ENCODE peak calls at places on chromosomes 4 and X, in ten cellular contexts. O, Q, T, H, R, B, Z, A, I and L are unnamed samples.

GRCh38 chr4:101753702-101754101 is 36.8 kb upstream of the BANK1 start:
- DNase-seq in O (no peak), Q (no peak), T (no peak), H (no peak), R (peak; percentile 63), B (no peak), Z (no peak), A (no peak), I (no peak), L (no peak)

GRCh38 chr4:23904639-23905061 is 14.8 kb upstream of the PPARGC1A start:
- DNase-seq in O (no peak), Q (no peak), T (no peak), H (no peak), R (no peak), B (no peak), Z (peak; percentile 48), A (no peak), I (no peak), L (no peak)

GRCh38 chr4:38730830-38731646 is 51.8 kb downstream of the TLR10 start:
- DNase-seq in O (peak; percentile 89), Q (peak; percentile 67), T (peak; percentile 92), H (peak; percentile 86), R (peak; percentile 97), B (peak; percentile 96), Z (peak; percentile 87), A (peak; percentile 56), I (peak; percentile 93), L (peak; percentile 63)

GRCh38 chr4:72701987-72702819 is 133.2 kb upstream of the ADAMTS3 start:
- DNase-seq in O (no peak), Q (no peak), T (peak; percentile 77), H (no peak), R (peak; percentile 70), B (peak; percentile 14), Z (no peak), A (peak; percentile 24), I (peak; percentile 13), L (no peak)

GRCh38 chrX:119880552-119881437 is 9.2 kb downstream of the NDUFA1 start:
- DNase-seq in O (no peak), Q (peak; percentile 68), T (peak; percentile 55), H (no peak), R (peak; percentile 67), B (peak; percentile 1), Z (no peak), A (peak; percentile 30), I (no peak), L (no peak)

GRCh38 chr4:53003959-53004358 is 141.8 kb downstream of the RASL11B start:
- DNase-seq in O (no peak), Q (no peak), T (no peak), H (no peak), R (no peak), B (no peak), Z (no peak), A (no peak), I (no peak), L (no peak)

GRCh38 chr4:37793562-37793961 is 32.9 kb upstream of the PGM2 start:
- DNase-seq in O (no peak), Q (peak; percentile 38), T (peak; percentile 13), H (no peak), R (peak; percentile 22), B (no peak), Z (no peak), A (no peak), I (no peak), L (no peak)

GRCh38 chr4:53306729-53307128 is 59.1 kb downstream of the SCFD2 start:
- DNase-seq in O (no peak), Q (no peak), T (no peak), H (no peak), R (peak; percentile 92), B (no peak), Z (no peak), A (peak; percentile 80), I (no peak), L (no peak)

GRCh38 chr4:177632481-177632880 is 190.2 kb upstream of the AGA start:
- DNase-seq in O (no peak), Q (no peak), T (no peak), H (no peak), R (no peak), B (no peak), Z (no peak), A (no peak), I (no peak), L (no peak)

GRCh38 chr4:38860788-38861424 is 4.3 kb upstream of the TLR6 start:
- DNase-seq in O (no peak), Q (peak; percentile 52), T (no peak), H (no peak), R (peak; percentile 51), B (peak; percentile 14), Z (peak; percentile 60), A (no peak), I (peak; percentile 76), L (peak; percentile 57)

GRCh38 chrX:45843518-45843917 is 642.8 kb upstream of the DIPK2B start:
- DNase-seq in O (no peak), Q (no peak), T (no peak), H (no peak), R (no peak), B (no peak), Z (no peak), A (no peak), I (no peak), L (no peak)

GRCh38 chr4:37604464-37604863 is 81.7 kb downstream of the RELL1 start:
- DNase-seq in O (no peak), Q (no peak), T (no peak), H (no peak), R (peak; percentile 69), B (no peak), Z (no peak), A (peak; percentile 16), I (no peak), L (no peak)

GRCh38 chr4:72365016-72365415 is 204.0 kb downstream of the ADAMTS3 start:
- DNase-seq in O (no peak), Q (no peak), T (no peak), H (no peak), R (no peak), B (no peak), Z (no peak), A (no peak), I (no peak), L (no peak)

GRCh38 chr4:138035781-138036258 is 206.3 kb downstream of the SLC7A11 start:
- DNase-seq in O (no peak), Q (no peak), T (peak; percentile 54), H (no peak), R (peak; percentile 76), B (no peak), Z (no peak), A (peak; percentile 50), I (no peak), L (no peak)

GRCh38 chr4:6225469-6225868 is 25.1 kb upstream of the JAKMIP1 start:
- DNase-seq in O (no peak), Q (no peak), T (peak; percentile 14), H (no peak), R (peak; percentile 14), B (peak; percentile 46), Z (no peak), A (no peak), I (peak; percentile 73), L (no peak)

DNA sequence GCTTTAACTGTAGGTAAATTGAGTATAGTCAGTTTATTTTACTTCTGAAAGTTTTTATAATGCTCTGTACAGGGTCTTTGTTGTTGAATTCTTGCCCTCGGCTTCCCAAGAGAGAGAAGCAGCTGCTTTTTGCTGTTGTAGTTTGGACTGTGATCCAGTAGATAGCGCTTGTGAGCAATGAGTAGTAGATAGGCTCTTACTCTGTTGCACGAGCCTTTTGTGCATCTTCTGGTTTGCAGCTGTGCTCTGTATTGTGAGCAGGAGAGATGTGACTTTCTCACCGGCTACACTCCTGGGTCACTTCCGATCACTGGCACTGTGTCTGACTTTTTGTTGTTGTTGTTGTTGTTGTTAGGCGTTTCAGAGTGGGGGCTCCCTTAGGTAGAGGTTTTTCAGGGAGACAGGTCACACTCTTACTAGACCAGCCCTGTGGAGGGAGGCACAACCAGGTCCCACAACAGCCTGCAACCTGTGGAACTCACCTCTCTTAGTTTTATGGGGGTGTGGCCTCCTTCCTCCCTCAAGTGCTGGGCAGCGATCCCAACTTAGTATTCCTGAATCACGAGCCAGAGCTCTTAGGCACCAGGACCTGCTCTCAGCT is 822.1 kb upstream of the GALNTL6 start:
- DNase-seq in O (no peak), Q (peak; percentile 35), T (peak; percentile 39), H (no peak), R (peak; percentile 24), B (peak; percentile 19), Z (no peak), A (no peak), I (peak; percentile 44), L (no peak)
- TF ChIP-seq CTCF in O (no peak), Q (peak; percentile 49), T (peak; percentile 74), H (no peak), R (peak; percentile 42), B (peak; percentile 67), Z (peak; percentile 42), A (no peak), I (peak; percentile 48), L (no peak)

GRCh38 chrX:98379134-98379533 is 1495.4 kb downstream of the RPA4 start:
- DNase-seq in O (no peak), Q (no peak), T (no peak), H (no peak), R (no peak), B (no peak), Z (no peak), A (no peak), I (no peak), L (no peak)
- TF ChIP-seq CTCF in O (no peak), Q (no peak), T (no peak), H (no peak), R (no peak), B (peak; percentile 40), Z (no peak), A (no peak), I (no peak), L (no peak)

DNA sequence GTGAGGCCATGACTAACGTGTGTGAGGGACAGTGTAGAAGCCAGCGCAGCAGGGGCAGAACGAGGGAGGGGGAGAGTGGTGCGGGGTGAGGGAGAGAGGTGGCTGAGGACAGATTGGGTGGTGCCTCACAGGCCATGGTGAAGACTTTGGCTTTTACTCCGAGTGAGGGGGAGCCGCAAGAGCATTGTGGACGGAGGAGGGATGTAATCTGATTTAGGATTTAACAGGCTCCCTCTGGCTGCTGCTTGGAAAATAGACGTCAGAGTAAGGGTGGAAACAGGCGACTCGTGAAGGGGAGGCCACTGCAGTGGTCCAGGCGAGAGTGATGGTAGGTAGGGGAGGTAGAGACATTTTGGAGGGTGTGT is 13.0 kb downstream of the PPP1R3F start:
- DNase-seq in O (no peak), Q (no peak), T (peak; percentile 4), H (no peak), R (peak; percentile 48), B (no peak), Z (no peak), A (peak; percentile 15), I (peak; percentile 17), L (no peak)
- TF ChIP-seq CTCF in O (peak; percentile 49), Q (no peak), T (peak; percentile 53), H (peak; percentile 19), R (peak; percentile 42), B (no peak), Z (no peak), A (peak; percentile 24), I (no peak), L (no peak)

DNA sequence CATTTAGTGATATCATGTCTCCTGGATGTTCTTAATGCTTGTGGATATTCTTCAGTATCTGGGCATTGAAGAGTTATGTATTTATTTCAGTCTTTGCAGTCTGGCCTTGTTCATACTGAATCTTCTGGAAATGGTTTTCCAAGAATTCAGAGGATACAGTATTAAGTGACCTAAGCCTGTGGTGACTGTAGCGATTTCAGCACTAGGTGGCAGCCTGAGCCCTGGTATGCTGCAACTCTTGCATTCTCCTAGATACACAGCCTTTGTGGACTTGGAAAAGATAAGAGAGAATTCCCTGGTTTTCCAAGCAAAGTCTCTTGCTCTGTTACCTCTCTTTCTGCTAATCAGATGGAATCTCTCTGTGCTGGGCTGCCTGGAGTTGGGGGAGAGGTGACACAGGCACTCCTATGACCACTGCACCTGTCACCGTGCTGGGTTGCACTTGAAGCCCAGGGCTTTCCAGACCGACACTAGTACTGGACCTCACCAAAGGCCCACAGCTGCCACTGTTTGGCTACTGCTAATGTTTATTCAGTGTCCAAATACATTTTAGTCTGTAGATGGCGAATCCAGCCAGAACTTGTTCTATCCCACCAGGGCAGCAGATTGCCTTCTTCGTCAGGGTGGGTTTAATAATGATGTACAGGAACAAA is 19.3 kb upstream of the SPIN2A start:
- DNase-seq in O (no peak), Q (peak; percentile 46), T (peak; percentile 40), H (no peak), R (peak; percentile 28), B (no peak), Z (no peak), A (no peak), I (peak; percentile 41), L (no peak)
- TF ChIP-seq CTCF in O (peak; percentile 55), Q (peak; percentile 61), T (peak; percentile 49), H (peak; percentile 28), R (peak; percentile 20), B (peak; percentile 61), Z (peak; percentile 31), A (peak; percentile 43), I (no peak), L (no peak)